ENCODE peak calls at places on chromosomes 6 and 20, in five cellular contexts. One of them, this sample, is unnamed.

GRCh38 chr6:46410330-46410953 is 80.8 kb downstream of the RCAN2 start:
- DNase-seq in neural progenitor cell: peak; percentile 11
- DNase-seq in fibroblast of lung: peak; percentile 38
- DNase-seq in astrocyte: peak; percentile 35
- DNase-seq in PC-3: peak; percentile 62
- DNase-seq in this sample: no peak

GRCh38 chr6:166707045-166707444 is 80.0 kb upstream of the RPS6KA2 start:
- DNase-seq in neural progenitor cell: peak; percentile 77
- DNase-seq in astrocyte: no peak
- DNase-seq in fibroblast of lung: peak; percentile 36
- DNase-seq in PC-3: peak; percentile 65
- DNase-seq in this sample: no peak

GRCh38 chr6:35764238-35764896 is 12.0 kb upstream of the CLPSL2 start:
- DNase-seq in neural progenitor cell: peak; percentile 79
- DNase-seq in PC-3: no peak
- DNase-seq in astrocyte: no peak
- DNase-seq in fibroblast of lung: no peak
- DNase-seq in this sample: no peak

GRCh38 chr6:103284835-103285234 is 1574.9 kb downstream of the HACE1 start:
- DNase-seq in fibroblast of lung: no peak
- DNase-seq in PC-3: no peak
- DNase-seq in astrocyte: no peak
- DNase-seq in neural progenitor cell: no peak
- DNase-seq in this sample: no peak

GRCh38 chr6:70371454-70372105 is 41.7 kb upstream of the FAM135A start:
- DNase-seq in fibroblast of lung: peak; percentile 67
- DNase-seq in neural progenitor cell: peak; percentile 28
- DNase-seq in astrocyte: peak; percentile 64
- DNase-seq in PC-3: peak; percentile 92
- DNase-seq in this sample: peak; percentile 38

GRCh38 chr6:141664744-141665143 is 468.0 kb upstream of the GJE1 start:
- DNase-seq in PC-3: no peak
- DNase-seq in fibroblast of lung: no peak
- DNase-seq in neural progenitor cell: no peak
- DNase-seq in astrocyte: no peak
- DNase-seq in this sample: no peak

GRCh38 chr6:122207794-122208193 is 191.7 kb upstream of the HSF2 start:
- DNase-seq in neural progenitor cell: no peak
- DNase-seq in PC-3: no peak
- DNase-seq in fibroblast of lung: peak; percentile 56
- DNase-seq in astrocyte: peak; percentile 42
- DNase-seq in this sample: no peak

GRCh38 chr6:110930795-110931194 is 27.7 kb upstream of the GTF3C6 start:
- DNase-seq in PC-3: no peak
- DNase-seq in astrocyte: no peak
- DNase-seq in fibroblast of lung: no peak
- DNase-seq in neural progenitor cell: no peak
- DNase-seq in this sample: no peak

GRCh38 chr20:35172434-35172806 is 548 bp downstream of the PROCR start:
- DNase-seq in astrocyte: no peak
- DNase-seq in PC-3: no peak
- DNase-seq in neural progenitor cell: no peak
- DNase-seq in fibroblast of lung: no peak
- DNase-seq in this sample: no peak

GRCh38 chr6:142728910-142729481 is 216.0 kb downstream of the HIVEP2 start:
- DNase-seq in fibroblast of lung: peak; percentile 60
- DNase-seq in astrocyte: peak; percentile 56
- DNase-seq in neural progenitor cell: no peak
- DNase-seq in PC-3: no peak
- DNase-seq in this sample: no peak

GRCh38 chr20:63682384-63683139 is 13.9 kb upstream of the TNFRSF6B start:
- DNase-seq in fibroblast of lung: peak; percentile 99
- DNase-seq in astrocyte: peak; percentile 97
- DNase-seq in PC-3: peak; percentile 100
- DNase-seq in neural progenitor cell: no peak
- DNase-seq in this sample: peak; percentile 98

GRCh38 chr20:44615876-44616603 is 33.7 kb downstream of the PKIG start:
- DNase-seq in astrocyte: no peak
- DNase-seq in neural progenitor cell: no peak
- DNase-seq in PC-3: no peak
- DNase-seq in fibroblast of lung: no peak
- DNase-seq in this sample: no peak
- TF ChIP-seq EZH2 in astrocyte: no peak
- TF ChIP-seq EZH2 in neural progenitor cell: no peak
- TF ChIP-seq EZH2 in PC-3: no peak
- TF ChIP-seq EZH2 in fibroblast of lung: no peak
- TF ChIP-seq EZH2 in this sample: no peak

GRCh38 chr6:76886900-76887299 is 576.4 kb downstream of the HTR1B start:
- DNase-seq in PC-3: no peak
- DNase-seq in fibroblast of lung: no peak
- DNase-seq in neural progenitor cell: no peak
- DNase-seq in astrocyte: no peak
- DNase-seq in this sample: no peak
- H3K4me2 ChIP-seq in PC-3: no peak overlapping the region
- H3K4me2 ChIP-seq in fibroblast of lung: no peak overlapping the region
- H3K4me2 ChIP-seq in neural progenitor cell: no peak overlapping the region
- H3K4me2 ChIP-seq in astrocyte: no peak overlapping the region
- H3K4me2 ChIP-seq in this sample: no peak overlapping the region

DNA sequence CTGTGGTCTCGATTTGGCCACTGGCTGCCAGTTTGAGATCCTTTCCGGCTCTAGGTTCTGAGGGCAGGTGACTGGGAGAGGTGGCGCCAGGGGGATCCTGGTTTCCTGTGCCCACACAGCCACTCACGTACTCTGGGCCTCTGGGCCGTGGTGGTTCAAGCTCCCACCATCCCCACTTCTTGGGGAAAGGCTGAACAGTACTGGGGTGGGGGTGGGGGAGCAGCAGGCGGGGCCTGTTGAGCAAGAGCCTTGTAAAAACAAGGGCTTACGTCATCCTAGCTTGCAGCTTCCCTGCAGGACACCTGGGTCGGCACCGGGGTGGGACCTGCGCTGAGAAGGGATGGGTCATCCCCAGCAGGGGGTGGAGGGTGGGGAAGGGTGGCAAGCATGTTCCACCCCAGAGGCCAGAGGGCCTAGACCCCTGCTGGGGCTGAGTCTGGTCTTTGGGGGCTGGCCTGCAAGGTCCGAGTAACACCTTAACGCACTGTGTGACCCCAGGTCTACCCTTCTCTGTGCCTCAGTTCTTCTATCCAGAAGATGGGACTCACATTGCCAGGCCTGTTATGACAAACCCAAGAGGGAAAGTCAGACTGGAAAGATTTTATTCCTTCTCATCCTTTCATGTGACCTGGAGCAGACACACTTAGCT is 3.1 kb upstream of the CEBPB start:
- DNase-seq in fibroblast of lung: peak; percentile 62
- DNase-seq in astrocyte: peak; percentile 51
- DNase-seq in neural progenitor cell: no peak
- DNase-seq in PC-3: peak; percentile 48
- DNase-seq in this sample: no peak
- H2AFZ ChIP-seq in fibroblast of lung: no peak overlapping the region
- H2AFZ ChIP-seq in astrocyte: no peak overlapping the region
- H2AFZ ChIP-seq in neural progenitor cell: no peak overlapping the region
- H2AFZ ChIP-seq in PC-3: no peak overlapping the region
- H2AFZ ChIP-seq in this sample: no peak overlapping the region

GRCh38 chr6:136989591-136990578 is 54.9 kb downstream of the IL20RA start:
- DNase-seq in astrocyte: no peak
- DNase-seq in neural progenitor cell: peak; percentile 58
- DNase-seq in fibroblast of lung: peak; percentile 6
- DNase-seq in PC-3: no peak
- DNase-seq in this sample: no peak
- TF ChIP-seq EZH2 in astrocyte: no peak
- TF ChIP-seq EZH2 in neural progenitor cell: no peak
- TF ChIP-seq EZH2 in fibroblast of lung: peak; percentile 79
- TF ChIP-seq EZH2 in PC-3: no peak
- TF ChIP-seq EZH2 in this sample: no peak

DNA sequence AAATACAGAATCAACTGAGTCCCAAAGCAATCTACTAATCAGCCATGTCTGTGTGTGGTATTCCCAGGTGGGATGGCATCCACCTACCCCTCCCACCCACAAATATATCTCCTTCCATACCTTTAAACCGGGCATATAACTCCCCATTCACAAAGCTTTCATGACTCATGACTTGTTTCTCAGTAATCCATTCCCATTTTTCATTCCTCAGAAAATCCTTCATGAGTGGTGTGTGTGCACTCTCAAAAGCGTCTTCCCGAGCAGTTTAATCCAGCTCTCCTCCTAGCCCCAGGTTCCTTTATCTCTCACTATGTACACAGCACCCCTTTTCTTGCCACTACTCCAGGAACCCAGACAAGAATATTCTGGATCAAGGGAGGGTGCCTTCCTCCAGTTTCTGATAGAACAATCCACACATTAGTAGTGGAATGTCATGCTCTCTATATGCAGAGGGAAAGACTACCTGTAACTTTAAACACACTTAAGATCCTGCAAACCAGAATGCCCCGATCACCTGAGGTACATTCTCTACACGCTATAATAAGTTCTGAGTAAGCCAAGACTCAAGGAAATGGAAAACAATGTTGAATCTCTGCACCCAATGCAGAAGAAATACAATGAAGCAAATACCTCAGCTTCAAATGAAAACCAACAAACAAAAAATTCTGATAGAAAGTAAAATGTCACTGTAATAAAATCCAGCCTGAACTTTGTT is 55.7 kb upstream of the IPCEF1 start:
- DNase-seq in neural progenitor cell: no peak
- DNase-seq in fibroblast of lung: peak; percentile 51
- DNase-seq in astrocyte: peak; percentile 44
- DNase-seq in PC-3: no peak
- DNase-seq in this sample: no peak
- H3K4me2 ChIP-seq in neural progenitor cell: no peak overlapping the region
- H3K4me2 ChIP-seq in fibroblast of lung: no peak overlapping the region
- H3K4me2 ChIP-seq in astrocyte: peak overlapping the region; percentile 14
- H3K4me2 ChIP-seq in PC-3: no peak overlapping the region
- H3K4me2 ChIP-seq in this sample: no peak overlapping the region

This sample was measured in keratinocyte.